ENCODE peak calls at places on chromosomes 12 and 14, in seven cellular contexts. H is fibroblast of mammary gland, I is transverse colon, F is fibroblast of the aortic adventitia, A is right lobe of liver, K is IMR-90, L is psoas muscle. M is an unnamed sample.

GRCh38 chr12:128801879-128802391 is 21.8 kb downstream of the SLC15A4 start:
- DNase-seq in H (peak), I (no peak), F (no peak), A (no peak), K (peak), L (peak), M (no peak)

GRCh38 chr12:91496337-91496736 is 313.7 kb upstream of the DCN start:
- DNase-seq in H (no peak), I (no peak), F (no peak), A (no peak), K (no peak), L (no peak), M (no peak)

GRCh38 chr14:35818346-35819115 is 7.6 kb upstream of the BRMS1L start:
- DNase-seq in H (peak), I (peak), F (peak), A (no peak), K (peak), L (no peak), M (no peak)

GRCh38 chr14:91371011-91371989 is 46.3 kb downstream of the CCDC88C start:
- DNase-seq in H (no peak), I (no peak), F (no peak), A (no peak), K (no peak), L (peak), M (no peak)

GRCh38 chr14:56797569-56798446 is 12.5 kb downstream of the OTX2 start:
- DNase-seq in H (no peak), I (no peak), F (no peak), A (no peak), K (no peak), L (no peak), M (no peak)

GRCh38 chr12:50119387-50119786 is 7.4 kb downstream of the COX14 start:
- DNase-seq in H (no peak), I (no peak), F (no peak), A (no peak), K (no peak), L (no peak), M (no peak)

GRCh38 chr14:93720076-93720815 is 68.0 kb downstream of the PRIMA1 start:
- DNase-seq in H (no peak), I (no peak), F (no peak), A (no peak), K (no peak), L (peak), M (peak)

GRCh38 chr14:77458249-77458950 is 507 bp downstream of the AHSA1 start:
- DNase-seq in H (peak), I (peak), F (peak), A (peak), K (peak), L (peak), M (no peak)

GRCh38 chr14:38078393-38078792 is 129.3 kb upstream of the SSTR1 start:
- DNase-seq in H (no peak), I (peak), F (no peak), A (no peak), K (no peak), L (no peak), M (no peak)

GRCh38 chr14:105474478-105475268 is at the start of gene CRIP2:
- DNase-seq in H (no peak), I (no peak), F (no peak), A (no peak), K (peak), L (no peak), M (no peak)

DNA sequence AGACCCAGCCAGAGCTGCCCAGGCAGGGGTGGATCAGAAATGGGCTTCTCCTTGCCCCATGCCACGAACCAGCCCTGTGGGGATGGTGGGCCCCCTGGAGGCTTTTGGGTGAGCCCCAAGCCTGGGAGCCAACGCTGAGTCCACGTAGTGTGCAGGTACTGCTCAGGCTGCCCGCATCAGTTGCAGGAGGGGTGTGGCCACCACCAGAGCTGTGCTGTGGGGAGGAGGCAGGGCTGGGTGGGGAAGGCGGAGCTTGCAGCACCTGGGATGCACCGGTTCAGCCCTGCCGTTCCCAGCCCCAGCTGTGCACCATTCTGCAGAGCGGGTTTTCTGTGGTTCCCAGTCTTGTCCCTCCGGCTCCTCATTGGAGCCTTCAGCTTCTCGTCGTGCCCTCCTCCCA is 36.3 kb downstream of the IL31 start:
- DNase-seq in H (no peak), I (no peak), F (no peak), A (no peak), K (no peak), L (no peak), M (no peak)
- H3K4me3 ChIP-seq in H (no peak), I (no peak), F (no peak), A (no peak), K (no peak), L (no peak), M (no peak)

GRCh38 chr12:56152756-56153137 is 360 bp downstream of the MYL6B start:
- DNase-seq in H (no peak), I (no peak), F (no peak), A (no peak), K (no peak), L (no peak), M (no peak)
- H3K4me3 ChIP-seq in H (peak), I (peak), F (peak), A (peak), K (peak), L (peak), M (peak)

GRCh38 chr12:3869448-3869847 is 3.8 kb downstream of the PARP11 start:
- DNase-seq in H (no peak), I (no peak), F (no peak), A (no peak), K (no peak), L (no peak), M (no peak)
- H3K4me3 ChIP-seq in H (no peak), I (no peak), F (no peak), A (no peak), K (no peak), L (no peak), M (no peak)

GRCh38 chr12:111430418-111431353 is 25.0 kb downstream of the SH2B3 start:
- DNase-seq in H (no peak), I (no peak), F (no peak), A (peak), K (no peak), L (no peak), M (peak)
- H3K4me3 ChIP-seq in H (no peak), I (no peak), F (no peak), A (no peak), K (no peak), L (peak), M (no peak)

GRCh38 chr14:28765907-28766504 is 581 bp upstream of the FOXG1 start:
- DNase-seq in H (no peak), I (no peak), F (no peak), A (no peak), K (no peak), L (no peak), M (no peak)

GRCh38 chr14:28765169-28765906 is 1.2 kb upstream of the FOXG1 start:
- DNase-seq in H (no peak), I (no peak), F (no peak), A (no peak), K (no peak), L (no peak), M (no peak)

GRCh38 chr14:28767239-28767850 is 758 bp downstream of the FOXG1 start:
- DNase-seq in H (no peak), I (no peak), F (no peak), A (no peak), K (no peak), L (no peak), M (no peak)

GRCh38 chr14:28767851-28768548 is 1.4 kb downstream of the FOXG1 start:
- DNase-seq in H (no peak), I (no peak), F (no peak), A (no peak), K (no peak), L (no peak), M (no peak)

DNA sequence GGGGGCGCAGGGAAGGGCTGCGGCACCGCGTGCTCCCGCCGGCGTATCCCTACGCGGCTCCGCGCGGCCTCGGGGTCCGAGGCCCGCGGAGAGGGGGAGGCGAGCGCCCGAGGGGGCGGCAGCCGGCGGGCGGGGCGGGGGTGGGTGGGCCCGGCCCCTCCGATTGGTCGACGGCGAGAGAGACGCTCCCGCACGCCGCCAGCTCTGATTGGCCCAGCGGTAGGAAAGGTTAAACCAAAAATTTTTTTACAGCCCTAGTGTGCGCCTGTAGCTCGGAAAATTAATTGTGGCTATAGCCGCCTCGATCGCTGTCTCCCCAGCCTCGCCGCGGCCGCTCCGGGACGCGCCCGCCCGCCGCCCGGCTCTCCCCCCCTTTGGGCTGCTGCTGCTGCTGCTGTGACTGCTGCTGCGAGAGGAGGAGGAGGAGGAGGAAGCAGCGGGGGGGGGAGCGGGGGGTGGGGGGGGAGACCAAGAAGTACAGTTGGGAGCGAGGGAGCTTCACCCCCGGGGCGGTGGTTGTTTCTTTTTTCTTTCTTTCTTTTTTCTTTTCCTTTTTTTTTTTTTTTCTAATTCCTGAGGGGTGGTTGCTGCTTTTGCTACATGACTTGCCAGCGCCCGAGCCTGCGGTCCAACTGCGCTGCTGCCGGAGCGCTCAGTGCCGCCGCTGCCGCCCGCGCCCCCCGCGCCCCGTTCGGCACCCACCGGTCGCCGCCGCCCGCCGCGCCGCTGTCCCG is at the start of gene FOXG1:
- DNase-seq in H (peak), I (no peak), F (peak), A (no peak), K (no peak), L (no peak), M (no peak)
- H3K4me3 ChIP-seq in H (peak), I (peak), F (peak), A (no peak), K (peak), L (peak), M (no peak)

GRCh38 chr12:53988519-53989226 is 3.7 kb downstream of the HOXC10 start:
- DNase-seq in H (no peak), I (no peak), F (no peak), A (no peak), K (no peak), L (peak), M (no peak)
- H3K4me3 ChIP-seq in H (no peak), I (no peak), F (no peak), A (no peak), K (no peak), L (peak), M (peak)

DNA sequence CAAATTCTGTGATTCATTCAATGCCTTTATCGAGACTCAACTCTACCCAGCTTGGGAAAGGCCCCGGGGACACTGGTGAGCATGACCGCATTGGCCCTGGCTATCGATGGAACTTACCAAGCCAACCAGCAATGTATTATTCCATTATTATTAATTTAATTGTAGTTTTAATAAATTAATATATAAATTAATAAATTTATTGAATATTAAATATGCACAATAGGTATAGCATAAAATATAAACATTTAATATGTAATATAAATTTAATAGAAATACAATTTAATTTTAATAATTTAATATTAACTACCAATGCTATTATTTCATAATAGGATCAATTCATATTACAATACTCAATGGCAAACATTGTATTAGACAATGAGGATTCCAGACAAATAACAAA is 163.4 kb downstream of the DPF3 start:
- DNase-seq in H (no peak), I (no peak), F (no peak), A (no peak), K (no peak), L (no peak), M (no peak)
- H3K4me3 ChIP-seq in H (no peak), I (no peak), F (no peak), A (no peak), K (no peak), L (no peak), M (no peak)

GRCh38 chr12:130916251-130916911 is 37.3 kb upstream of the ADGRD1 start:
- DNase-seq in H (peak), I (peak), F (peak), A (peak), K (peak), L (peak), M (no peak)
- H3K4me3 ChIP-seq in H (no peak), I (no peak), F (peak), A (peak), K (no peak), L (peak), M (no peak)

GRCh38 chr12:120687570-120688289 is 781 bp downstream of the MLEC start:
- DNase-seq in H (peak), I (peak), F (peak), A (peak), K (no peak), L (peak), M (no peak)

GRCh38 chr12:120688527-120689071 is 1.6 kb downstream of the MLEC start:
- DNase-seq in H (peak), I (peak), F (peak), A (peak), K (no peak), L (no peak), M (no peak)

GRCh38 chr12:120690083-120690450 is 3.1 kb downstream of the MLEC start:
- DNase-seq in H (no peak), I (no peak), F (no peak), A (no peak), K (no peak), L (no peak), M (no peak)

GRCh38 chr12:120690978-120691377 is 4.0 kb downstream of the MLEC start:
- DNase-seq in H (no peak), I (no peak), F (no peak), A (no peak), K (no peak), L (no peak), M (no peak)

GRCh38 chr12:120689397-120690082 is 2.6 kb downstream of the MLEC start:
- DNase-seq in H (no peak), I (no peak), F (no peak), A (no peak), K (no peak), L (no peak), M (no peak)
- H3K4me3 ChIP-seq in H (no peak), I (peak), F (peak), A (peak), K (no peak), L (peak), M (peak)

M was measured in RWPE2.